ENCODE peak calls at places on chromosomes 5 and 9, in four cellular contexts. One of them, this sample, is unnamed.

GRCh38 chr5:72463499-72464052 is 43.6 kb downstream of the ZNF366 start:
- DNase-seq in GM12878: no peak
- DNase-seq in HepG2: no peak
- DNase-seq in K562: peak
- DNase-seq in this sample: no peak

GRCh38 chr5:465591-466403 is 22.8 kb downstream of the EXOC3 start:
- DNase-seq in HepG2: no peak
- DNase-seq in K562: no peak
- DNase-seq in GM12878: no peak
- DNase-seq in this sample: no peak

GRCh38 chr5:38237681-38238080 is 20.7 kb upstream of the EGFLAM start:
- DNase-seq in K562: no peak
- DNase-seq in HepG2: no peak
- DNase-seq in GM12878: no peak
- DNase-seq in this sample: no peak

GRCh38 chr5:82349651-82350050 is 71.5 kb upstream of the RPS23 start:
- DNase-seq in HepG2: no peak
- DNase-seq in K562: peak
- DNase-seq in GM12878: no peak
- DNase-seq in this sample: peak

GRCh38 chr5:168111433-168111832 is 180.0 kb upstream of the WWC1 start:
- DNase-seq in HepG2: no peak
- DNase-seq in K562: no peak
- DNase-seq in GM12878: no peak
- DNase-seq in this sample: no peak

GRCh38 chr9:18018661-18019060 is 439.8 kb downstream of the SH3GL2 start:
- DNase-seq in GM12878: no peak
- DNase-seq in K562: no peak
- DNase-seq in HepG2: no peak
- DNase-seq in this sample: no peak

GRCh38 chr5:150781706-150782614 is 3.4 kb downstream of the SMIM3 start:
- DNase-seq in K562: no peak
- DNase-seq in GM12878: no peak
- DNase-seq in HepG2: peak
- DNase-seq in this sample: no peak

GRCh38 chr5:332843-333242 is 11.3 kb downstream of the AHRR start:
- DNase-seq in HepG2: no peak
- DNase-seq in K562: no peak
- DNase-seq in GM12878: no peak
- DNase-seq in this sample: no peak

GRCh38 chr5:111392181-111392580 is 120.2 kb downstream of the STARD4 start:
- DNase-seq in GM12878: no peak
- DNase-seq in K562: no peak
- DNase-seq in HepG2: no peak
- DNase-seq in this sample: no peak

GRCh38 chr5:43042176-43042625 is 2.1 kb upstream of the ANXA2R start:
- DNase-seq in K562: peak
- DNase-seq in GM12878: no peak
- DNase-seq in HepG2: peak
- DNase-seq in this sample: peak

GRCh38 chr5:154642499-154643245 is 112.5 kb upstream of the LARP1 start:
- DNase-seq in GM12878: no peak
- DNase-seq in K562: peak
- DNase-seq in HepG2: peak
- DNase-seq in this sample: no peak

GRCh38 chr5:115963566-115963965 is 1.3 kb downstream of the LVRN start:
- DNase-seq in HepG2: no peak
- DNase-seq in GM12878: no peak
- DNase-seq in K562: no peak
- DNase-seq in this sample: peak

GRCh38 chr5:115962565-115963402 is 509 bp downstream of the LVRN start:
- DNase-seq in GM12878: no peak
- DNase-seq in K562: no peak
- DNase-seq in HepG2: no peak
- DNase-seq in this sample: peak

DNA sequence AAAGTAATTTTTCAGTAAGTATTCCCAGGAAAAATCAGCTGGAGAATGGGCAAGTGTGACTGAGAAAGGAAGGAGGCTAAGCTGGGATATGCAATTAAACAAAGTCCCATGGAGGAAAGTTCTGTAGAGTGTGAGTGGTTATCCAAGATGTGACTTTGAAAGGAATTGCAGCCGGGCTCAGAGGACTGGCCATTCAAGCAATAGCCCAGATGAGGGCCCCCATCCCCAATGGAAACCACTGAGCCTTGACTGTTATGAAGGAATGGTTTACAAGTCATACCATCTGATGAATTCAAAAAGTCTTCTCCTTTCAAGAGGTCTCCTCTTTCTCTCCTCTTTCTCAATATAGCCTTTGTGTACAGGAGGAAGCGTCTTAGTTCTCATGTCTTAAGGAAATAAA is 6.5 kb downstream of the LVRN start:
- DNase-seq in K562: no peak
- DNase-seq in GM12878: no peak
- DNase-seq in HepG2: no peak
- DNase-seq in this sample: no peak
- TF ChIP-seq RFX5 in K562: no peak
- TF ChIP-seq RFX5 in GM12878: no peak
- TF ChIP-seq RFX5 in HepG2: no peak
- TF ChIP-seq RFX5 in this sample: no peak

DNA sequence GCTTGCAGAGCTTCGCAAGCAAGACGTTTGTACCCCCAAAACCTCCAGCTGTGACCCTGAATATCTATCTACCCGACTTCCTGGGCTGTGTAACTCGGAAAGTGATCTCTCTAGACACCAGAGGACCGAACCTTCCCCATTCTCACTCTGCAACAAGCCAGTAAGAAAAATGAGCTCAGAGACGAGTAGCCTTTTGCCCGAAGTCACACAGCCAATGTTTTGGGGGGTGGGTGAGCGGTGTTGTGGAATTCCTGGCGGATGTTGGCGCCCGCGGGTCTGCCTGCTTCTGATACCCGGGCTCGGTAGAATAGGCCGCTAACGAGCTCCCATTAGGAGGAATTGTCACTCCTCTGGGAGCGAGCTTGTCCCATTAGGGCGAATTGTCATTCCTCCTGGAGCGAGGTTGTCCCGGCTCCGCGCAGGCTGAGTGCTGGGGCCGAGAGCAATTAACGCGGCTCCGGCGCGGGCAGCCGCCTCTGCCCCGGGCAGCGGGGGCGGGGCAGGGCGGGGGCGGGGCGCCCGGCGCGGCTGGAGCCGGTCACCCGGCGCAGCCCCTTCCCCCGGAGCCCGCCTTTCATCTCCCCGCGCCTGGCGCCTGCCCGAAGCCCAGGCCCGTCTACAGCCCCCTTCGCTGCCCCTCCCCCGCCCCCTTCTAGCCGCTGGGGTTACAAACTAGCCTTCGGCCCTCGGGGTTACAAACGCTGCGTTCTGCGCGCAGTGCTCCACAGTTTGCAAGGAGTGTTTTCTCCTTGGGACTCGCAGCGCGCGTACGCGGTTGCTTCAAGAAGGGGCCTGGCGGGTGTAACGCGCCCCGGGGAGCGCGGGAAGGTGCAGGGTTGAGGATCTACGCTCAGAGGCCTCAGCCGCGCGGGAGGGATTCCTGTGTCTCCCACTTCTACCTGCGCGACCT is 3.5 kb upstream of the MSX2 start:
- DNase-seq in HepG2: peak
- DNase-seq in K562: peak
- DNase-seq in GM12878: no peak
- DNase-seq in this sample: peak
- TF ChIP-seq NFIC in HepG2: no peak
- TF ChIP-seq NFIC in K562: no peak
- TF ChIP-seq NFIC in GM12878: no peak
- TF ChIP-seq NFIC in this sample: no peak

GRCh38 chr5:115274584-115274983 is 11.9 kb upstream of the PGGT1B start:
- DNase-seq in HepG2: no peak
- DNase-seq in K562: no peak
- DNase-seq in GM12878: no peak
- DNase-seq in this sample: no peak

GRCh38 chr5:115271295-115272060 is 8.8 kb upstream of the PGGT1B start:
- DNase-seq in GM12878: no peak
- DNase-seq in HepG2: no peak
- DNase-seq in K562: no peak
- DNase-seq in this sample: no peak

GRCh38 chr5:115267617-115268016 is 4.9 kb upstream of the PGGT1B start:
- DNase-seq in HepG2: no peak
- DNase-seq in GM12878: no peak
- DNase-seq in K562: no peak
- DNase-seq in this sample: no peak

GRCh38 chr5:115272297-115272958 is 9.8 kb upstream of the PGGT1B start:
- DNase-seq in GM12878: no peak
- DNase-seq in HepG2: no peak
- DNase-seq in K562: no peak
- DNase-seq in this sample: no peak
- H3K27ac ChIP-seq in GM12878: no peak
- H3K27ac ChIP-seq in HepG2: no peak
- H3K27ac ChIP-seq in K562: no peak
- H3K27ac ChIP-seq in this sample: no peak

DNA sequence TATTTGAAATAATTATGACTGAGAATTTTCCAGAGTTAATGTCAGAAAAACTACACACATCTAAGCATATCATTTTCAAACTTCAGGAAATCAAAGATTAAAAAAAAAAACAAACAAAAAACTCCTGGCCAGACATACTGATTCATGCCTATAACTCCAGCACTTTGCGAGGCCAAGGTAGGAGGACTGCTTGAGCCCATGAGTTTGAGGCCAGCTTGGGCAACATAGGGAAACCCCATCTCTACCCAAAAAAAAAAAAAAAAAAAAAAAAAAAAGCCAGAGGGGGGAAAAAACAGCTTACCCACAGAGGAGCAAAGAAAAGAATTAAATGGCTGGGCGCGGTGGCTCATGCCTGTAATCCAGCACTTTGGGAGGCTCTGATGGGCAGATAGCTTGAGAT is 22.4 kb downstream of the EFCAB9 start:
- DNase-seq in GM12878: no peak
- DNase-seq in HepG2: no peak
- DNase-seq in K562: no peak
- DNase-seq in this sample: no peak
- TF ChIP-seq RFX5 in GM12878: no peak
- TF ChIP-seq RFX5 in HepG2: no peak
- TF ChIP-seq RFX5 in K562: no peak
- TF ChIP-seq RFX5 in this sample: no peak

GRCh38 chr5:65334077-65334476 is 147.6 kb downstream of the ADAMTS6 start:
- DNase-seq in K562: no peak
- DNase-seq in GM12878: no peak
- DNase-seq in HepG2: no peak
- DNase-seq in this sample: no peak

GRCh38 chr5:65341835-65342234 is 139.9 kb downstream of the ADAMTS6 start:
- DNase-seq in K562: no peak
- DNase-seq in GM12878: no peak
- DNase-seq in HepG2: no peak
- DNase-seq in this sample: no peak

DNA sequence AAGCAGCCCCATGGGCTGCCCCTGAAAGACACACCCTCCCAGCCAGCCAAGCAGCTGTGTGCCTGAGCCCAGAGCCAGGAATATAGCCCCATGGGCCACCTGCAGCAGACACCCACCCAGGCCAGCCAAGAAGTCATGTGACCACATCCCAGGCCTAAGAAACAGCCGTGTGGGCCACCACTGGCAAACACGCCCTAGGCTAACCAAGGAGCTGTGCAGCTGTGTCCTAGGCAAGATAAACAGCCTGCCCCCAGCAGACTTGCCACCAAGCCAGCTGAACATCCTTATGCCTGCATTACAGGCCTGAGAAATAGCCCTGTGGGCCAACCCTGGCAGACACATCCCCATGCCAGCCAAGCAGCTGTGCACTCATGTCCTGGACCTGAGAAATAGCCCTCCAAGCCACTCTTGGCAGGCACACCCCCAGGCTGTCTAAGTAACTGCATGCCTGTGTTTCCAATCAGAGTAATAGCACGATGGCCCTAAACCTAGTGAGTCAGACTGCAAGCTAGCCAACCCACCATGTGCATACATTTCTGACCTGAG is 143.0 kb downstream of the ADAMTS6 start:
- DNase-seq in GM12878: no peak
- DNase-seq in HepG2: no peak
- DNase-seq in K562: no peak
- DNase-seq in this sample: no peak
- TF ChIP-seq NFIC in GM12878: no peak
- TF ChIP-seq NFIC in HepG2: no peak
- TF ChIP-seq NFIC in K562: no peak
- TF ChIP-seq NFIC in this sample: no peak

GRCh38 chr5:14213253-14213652 is 70.1 kb downstream of the TRIO start:
- DNase-seq in GM12878: no peak
- DNase-seq in K562: no peak
- DNase-seq in HepG2: no peak
- DNase-seq in this sample: no peak
- H3K27ac ChIP-seq in GM12878: peak
- H3K27ac ChIP-seq in K562: no peak
- H3K27ac ChIP-seq in HepG2: peak
- H3K27ac ChIP-seq in this sample: peak

GRCh38 chr9:22165144-22165543 is 156.0 kb upstream of the CDKN2B start:
- DNase-seq in HepG2: no peak
- DNase-seq in GM12878: no peak
- DNase-seq in K562: no peak
- DNase-seq in this sample: no peak
- TF ChIP-seq RFX5 in HepG2: no peak
- TF ChIP-seq RFX5 in GM12878: no peak
- TF ChIP-seq RFX5 in K562: no peak
- TF ChIP-seq RFX5 in this sample: no peak

GRCh38 chr9:104936291-104936690 is 8.3 kb upstream of the ABCA1 start:
- DNase-seq in K562: no peak
- DNase-seq in HepG2: no peak
- DNase-seq in GM12878: no peak
- DNase-seq in this sample: no peak

GRCh38 chr9:104944871-104945270 is 16.9 kb upstream of the ABCA1 start:
- DNase-seq in GM12878: no peak
- DNase-seq in HepG2: no peak
- DNase-seq in K562: no peak
- DNase-seq in this sample: no peak

GRCh38 chr9:104944356-104944755 is 16.4 kb upstream of the ABCA1 start:
- DNase-seq in HepG2: no peak
- DNase-seq in GM12878: no peak
- DNase-seq in K562: no peak
- DNase-seq in this sample: no peak

GRCh38 chr9:104941597-104941996 is 13.6 kb upstream of the ABCA1 start:
- DNase-seq in HepG2: no peak
- DNase-seq in GM12878: no peak
- DNase-seq in K562: no peak
- DNase-seq in this sample: no peak
- TF ChIP-seq NFIC in HepG2: no peak
- TF ChIP-seq NFIC in GM12878: no peak
- TF ChIP-seq NFIC in K562: no peak
- TF ChIP-seq NFIC in this sample: no peak